ENCODE peak calls at places on chromosomes 11 and 22, in eight cellular contexts. F, A, M, R, Q, P, H and D are unnamed samples.

GRCh38 chr11:74681686-74682651 is 49.3 kb downstream of the CHRDL2 start:
- DNase-seq in F (no peak), P (no peak), H (peak; percentile 81), A (no peak), Q (no peak), M (peak; percentile 40), R (peak; percentile 86), D (no peak)

GRCh38 chr11:73787643-73788537 is at the start of gene MRPL48:
- DNase-seq in R (peak; percentile 93), M (peak; percentile 90), A (peak; percentile 75), H (peak; percentile 89), Q (peak; percentile 85), P (peak; percentile 84), F (peak; percentile 78), D (peak; percentile 89)

GRCh38 chr11:118912742-118913410 is 12.8 kb downstream of the BCL9L start:
- DNase-seq in Q (no peak), A (no peak), F (no peak), M (peak; percentile 24), R (no peak), H (no peak), P (no peak), D (no peak)

GRCh38 chr22:20083157-20083890 is 3.3 kb downstream of the DGCR8 start:
- DNase-seq in H (no peak), F (no peak), P (no peak), Q (no peak), M (no peak), R (no peak), A (no peak), D (no peak)

GRCh38 chr22:28002863-28003565 is 84.0 kb upstream of the PITPNB start:
- DNase-seq in A (no peak), M (no peak), P (no peak), R (no peak), F (no peak), Q (no peak), H (no peak), D (no peak)

GRCh38 chr22:17133137-17133536 is 12.0 kb upstream of the TMEM121B start:
- DNase-seq in A (no peak), F (no peak), H (no peak), R (peak; percentile 46), Q (no peak), M (no peak), P (no peak), D (no peak)

GRCh38 chr22:26259510-26259909 is 90.2 kb downstream of the SEZ6L start:
- DNase-seq in Q (no peak), P (peak; percentile 82), F (peak; percentile 44), R (no peak), M (peak; percentile 8), H (no peak), A (no peak), D (no peak)

GRCh38 chr11:80925291-80925690 is 1484.5 kb upstream of the TENM4 start:
- DNase-seq in A (no peak), M (no peak), Q (no peak), P (peak; percentile 6), H (no peak), R (no peak), F (no peak), D (no peak)

GRCh38 chr22:49986325-49986724 is 25.8 kb downstream of the PIM3 start:
- DNase-seq in F (no peak), R (no peak), A (no peak), P (no peak), Q (no peak), H (no peak), M (no peak), D (no peak)

GRCh38 chr22:49979587-49980264 is 19.2 kb downstream of the PIM3 start:
- DNase-seq in F (no peak), A (no peak), M (no peak), R (no peak), Q (peak; percentile 56), H (peak; percentile 70), P (peak; percentile 73), D (no peak)

GRCh38 chr22:49977578-49977977 is 17.0 kb downstream of the PIM3 start:
- DNase-seq in R (peak; percentile 11), F (no peak), P (no peak), M (no peak), H (no peak), A (no peak), Q (no peak), D (no peak)

GRCh38 chr22:49983148-49984042 is 22.8 kb downstream of the PIM3 start:
- DNase-seq in R (no peak), F (no peak), A (no peak), M (no peak), H (no peak), Q (no peak), P (peak; percentile 65), D (no peak)
- TF ChIP-seq CTCF in R (peak; percentile 48), F (peak; percentile 53), A (peak; percentile 9), M (peak; percentile 28), H (no peak), Q (peak; percentile 35), P (peak; percentile 66), D (peak; percentile 70)

DNA sequence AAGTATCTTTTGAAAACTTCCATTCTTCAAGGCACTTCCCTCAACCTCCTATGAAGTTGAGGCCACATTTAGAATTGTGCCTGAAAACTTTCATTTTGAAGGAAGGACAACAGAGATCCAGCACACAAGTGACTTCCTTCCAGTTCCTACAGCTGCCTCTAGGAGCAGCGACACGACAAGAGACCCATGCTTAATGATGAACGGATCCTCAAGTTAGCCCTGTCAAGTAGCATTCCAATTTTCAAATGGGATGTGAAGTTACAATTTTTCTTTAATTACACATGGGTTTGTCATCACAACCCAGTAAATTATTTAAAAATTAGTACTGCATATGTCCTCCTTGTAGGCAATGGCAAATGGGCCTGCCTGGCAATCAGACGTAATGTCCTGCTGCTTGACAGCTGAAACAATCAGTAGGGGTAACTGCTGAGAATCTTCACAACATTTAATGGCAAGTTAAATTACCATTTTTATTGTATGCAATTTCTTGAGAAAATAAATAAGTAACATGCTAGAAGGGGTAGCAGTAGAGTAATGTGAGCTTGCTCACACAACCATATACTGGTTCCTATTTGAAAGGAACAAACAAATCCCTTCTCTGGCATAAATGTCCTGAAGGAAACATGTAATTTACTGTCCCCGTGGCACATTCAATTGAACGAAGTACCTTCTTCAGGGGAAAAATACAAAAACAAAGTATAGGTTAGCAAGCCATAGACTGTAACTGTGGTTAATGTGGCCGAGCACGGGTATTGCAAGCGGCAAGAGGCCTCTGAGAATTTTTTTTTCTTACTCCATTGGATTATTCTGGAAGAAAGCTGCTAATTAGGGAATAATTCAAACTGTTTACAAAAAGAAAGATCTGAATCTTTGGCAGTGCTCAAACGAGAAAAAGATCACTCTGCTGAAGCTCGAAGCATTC is 288.3 kb downstream of the CADM1 start:
- DNase-seq in H (no peak), A (no peak), M (no peak), R (no peak), F (no peak), P (peak; percentile 42), Q (no peak), D (no peak)
- TF ChIP-seq CTCF in H (no peak), A (peak; percentile 34), M (peak; percentile 27), R (no peak), F (peak; percentile 74), P (peak; percentile 54), Q (peak; percentile 68), D (peak; percentile 63)

GRCh38 chr11:8206251-8207079 is 37.6 kb upstream of the RIC3 start:
- DNase-seq in A (no peak), Q (no peak), F (no peak), R (peak; percentile 39), P (peak; percentile 80), H (peak; percentile 78), M (no peak), D (no peak)

GRCh38 chr11:8213390-8213789 is 44.6 kb upstream of the RIC3 start:
- DNase-seq in F (no peak), A (no peak), R (no peak), H (no peak), M (no peak), P (no peak), Q (no peak), D (no peak)

GRCh38 chr11:8205566-8205965 is 36.7 kb upstream of the RIC3 start:
- DNase-seq in Q (no peak), H (peak; percentile 10), R (no peak), A (no peak), M (no peak), F (no peak), P (no peak), D (no peak)

GRCh38 chr11:8207080-8208000 is 38.5 kb upstream of the RIC3 start:
- DNase-seq in F (no peak), H (peak; percentile 17), P (no peak), Q (no peak), R (no peak), A (no peak), M (peak; percentile 22), D (no peak)

DNA sequence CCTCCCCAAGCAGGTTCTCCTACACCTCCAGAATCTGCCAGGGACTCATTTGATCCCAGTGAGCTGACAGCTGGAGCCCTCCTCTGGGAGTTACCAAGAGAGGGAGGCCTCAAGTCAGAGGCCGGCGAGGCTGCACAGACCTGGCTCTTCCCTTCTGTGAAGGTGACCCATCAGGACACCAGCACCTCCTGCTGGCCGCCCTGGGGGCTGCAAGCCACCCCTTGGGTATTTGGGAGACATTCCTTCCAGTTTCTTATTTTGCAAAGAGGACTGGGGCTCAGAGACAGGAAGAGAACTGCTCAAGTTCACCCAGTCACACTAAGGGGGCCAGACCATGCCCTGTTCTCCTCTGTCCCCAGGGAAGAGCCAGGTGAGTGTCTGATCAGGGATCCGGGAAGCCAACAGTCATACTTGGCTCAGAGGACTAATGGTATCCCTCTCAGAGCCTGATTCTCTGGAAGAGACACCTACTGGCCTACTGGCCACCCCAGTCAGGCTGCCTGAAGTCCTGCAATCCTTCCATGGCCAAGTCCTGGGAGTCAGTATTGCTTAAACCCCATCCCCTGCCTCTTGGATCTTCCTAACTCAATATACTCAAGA is 40.5 kb upstream of the RIC3 start:
- DNase-seq in M (no peak), A (no peak), R (no peak), H (peak; percentile 33), Q (no peak), P (no peak), F (no peak), D (no peak)
- TF ChIP-seq CTCF in M (peak; percentile 12), A (peak; percentile 36), R (no peak), H (no peak), Q (peak; percentile 56), P (peak; percentile 57), F (peak; percentile 77), D (peak; percentile 61)

GRCh38 chr11:113162590-113162961 is 151.8 kb upstream of the TTC12 start:
- DNase-seq in P (no peak), H (peak; percentile 50), Q (no peak), R (no peak), F (no peak), A (no peak), M (no peak), D (no peak)

GRCh38 chr11:113160652-113161051 is 153.7 kb upstream of the TTC12 start:
- DNase-seq in A (no peak), H (no peak), M (no peak), R (no peak), Q (no peak), P (no peak), F (no peak), D (no peak)

GRCh38 chr11:113166280-113166679 is 148.1 kb upstream of the TTC12 start:
- DNase-seq in Q (no peak), H (no peak), R (no peak), P (no peak), A (no peak), F (no peak), M (no peak), D (no peak)

GRCh38 chr11:113161671-113162589 is 152.5 kb upstream of the TTC12 start:
- DNase-seq in M (no peak), R (no peak), Q (no peak), P (no peak), H (peak; percentile 40), F (no peak), A (no peak), D (no peak)

DNA sequence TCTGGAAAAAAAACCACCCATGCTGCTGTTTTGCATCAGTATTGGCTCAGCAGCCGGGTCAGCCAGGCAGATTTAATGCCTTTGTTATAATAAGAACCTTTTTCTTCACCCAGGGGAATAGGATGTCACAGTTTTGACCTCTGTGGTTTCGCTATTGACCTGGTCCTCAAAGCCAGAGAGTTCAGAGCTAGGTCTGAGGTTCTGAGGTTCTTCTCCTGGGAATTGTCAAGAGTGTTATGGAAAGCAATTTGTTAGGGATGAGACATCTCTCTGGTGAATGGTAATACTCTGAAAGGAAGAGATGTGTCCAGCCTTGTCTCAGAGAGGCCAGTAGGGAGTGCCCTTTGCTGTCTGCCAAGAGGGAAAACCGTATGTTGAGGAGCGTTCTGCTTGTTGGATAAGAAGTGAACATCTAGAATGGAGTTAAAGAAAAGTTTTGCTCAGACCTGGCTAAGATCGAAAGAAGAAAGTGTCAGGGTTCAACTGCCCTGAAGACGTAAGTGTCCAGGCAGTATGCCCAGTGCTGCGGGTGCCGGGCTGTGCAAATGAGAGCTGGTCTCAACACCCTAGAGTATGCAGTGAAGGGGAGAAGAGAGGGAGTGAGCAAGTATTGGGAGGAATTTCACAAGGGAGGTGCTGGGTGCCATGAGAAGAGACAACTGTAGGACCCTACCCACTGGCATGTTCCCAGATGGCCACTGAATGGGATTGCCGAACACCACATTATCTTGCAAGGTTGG is 150.9 kb upstream of the TTC12 start:
- DNase-seq in A (no peak), M (no peak), P (no peak), F (no peak), R (no peak), H (no peak), Q (no peak), D (no peak)
- TF ChIP-seq CTCF in A (no peak), M (no peak), P (no peak), F (peak; percentile 36), R (no peak), H (no peak), Q (peak; percentile 37), D (no peak)